ENCODE peak calls at places on chromosome 11, in five cellular contexts. One of them, this sample, is unnamed.

GRCh38 chr11:128620306-128621175 is 33.2 kb upstream of the ETS1 start:
- DNase-seq in T follicular helper cell: no peak
- DNase-seq in effector CD4-positive, alpha-beta T cell: no peak
- DNase-seq in NCI-H2029 treated with DMSO at 0.1 percent for 48 hours: no peak
- DNase-seq in heart right ventricle: no peak
- DNase-seq in this sample: no peak

GRCh38 chr11:20131744-20132666 is 28.3 kb downstream of the DBX1 start:
- DNase-seq in T follicular helper cell: peak; percentile 20
- DNase-seq in effector CD4-positive, alpha-beta T cell: peak; percentile 9
- DNase-seq in NCI-H2029 treated with DMSO at 0.1 percent for 48 hours: no peak
- DNase-seq in heart right ventricle: peak; percentile 51
- DNase-seq in this sample: no peak

GRCh38 chr11:10725114-10725906 is 25.7 kb upstream of the CTR9 start:
- DNase-seq in T follicular helper cell: no peak
- DNase-seq in effector CD4-positive, alpha-beta T cell: no peak
- DNase-seq in NCI-H2029 treated with DMSO at 0.1 percent for 48 hours: no peak
- DNase-seq in heart right ventricle: no peak
- DNase-seq in this sample: peak; percentile 7

GRCh38 chr11:130418756-130419155 is 9.7 kb downstream of the ADAMTS8 start:
- DNase-seq in T follicular helper cell: no peak
- DNase-seq in effector CD4-positive, alpha-beta T cell: no peak
- DNase-seq in NCI-H2029 treated with DMSO at 0.1 percent for 48 hours: no peak
- DNase-seq in heart right ventricle: no peak
- DNase-seq in this sample: no peak

GRCh38 chr11:4030197-4030596 is 64.4 kb upstream of the RRM1 start:
- DNase-seq in T follicular helper cell: no peak
- DNase-seq in effector CD4-positive, alpha-beta T cell: no peak
- DNase-seq in NCI-H2029 treated with DMSO at 0.1 percent for 48 hours: no peak
- DNase-seq in heart right ventricle: no peak
- DNase-seq in this sample: no peak

GRCh38 chr11:75244052-75244814 is 3.7 kb downstream of the TPBGL start:
- DNase-seq in T follicular helper cell: no peak
- DNase-seq in effector CD4-positive, alpha-beta T cell: no peak
- DNase-seq in NCI-H2029 treated with DMSO at 0.1 percent for 48 hours: no peak
- DNase-seq in heart right ventricle: no peak
- DNase-seq in this sample: no peak

GRCh38 chr11:64877390-64878222 is 815 bp downstream of the EHD1 start:
- DNase-seq in T follicular helper cell: no peak
- DNase-seq in effector CD4-positive, alpha-beta T cell: no peak
- DNase-seq in NCI-H2029 treated with DMSO at 0.1 percent for 48 hours: no peak
- DNase-seq in heart right ventricle: no peak
- DNase-seq in this sample: no peak

GRCh38 chr11:47466701-47467250 is 17.8 kb upstream of the RAPSN start:
- DNase-seq in T follicular helper cell: no peak
- DNase-seq in effector CD4-positive, alpha-beta T cell: no peak
- DNase-seq in NCI-H2029 treated with DMSO at 0.1 percent for 48 hours: peak; percentile 65
- DNase-seq in heart right ventricle: peak; percentile 37
- DNase-seq in this sample: peak; percentile 82

GRCh38 chr11:61955416-61956135 is 5.4 kb downstream of the BEST1 start:
- DNase-seq in T follicular helper cell: no peak
- DNase-seq in effector CD4-positive, alpha-beta T cell: no peak
- DNase-seq in NCI-H2029 treated with DMSO at 0.1 percent for 48 hours: no peak
- DNase-seq in heart right ventricle: no peak
- DNase-seq in this sample: peak; percentile 22

GRCh38 chr11:17718015-17718414 is 1.4 kb upstream of the MYOD1 start:
- DNase-seq in T follicular helper cell: no peak
- DNase-seq in effector CD4-positive, alpha-beta T cell: no peak
- DNase-seq in NCI-H2029 treated with DMSO at 0.1 percent for 48 hours: no peak
- DNase-seq in heart right ventricle: no peak
- DNase-seq in this sample: no peak

GRCh38 chr11:33266418-33267215 is 9.4 kb downstream of the HIPK3 start:
- DNase-seq in T follicular helper cell: no peak
- DNase-seq in effector CD4-positive, alpha-beta T cell: no peak
- DNase-seq in NCI-H2029 treated with DMSO at 0.1 percent for 48 hours: no peak
- DNase-seq in heart right ventricle: peak; percentile 30
- DNase-seq in this sample: no peak

GRCh38 chr11:41954034-41954433 is 494.6 kb upstream of the LRRC4C start:
- DNase-seq in T follicular helper cell: no peak
- DNase-seq in effector CD4-positive, alpha-beta T cell: no peak
- DNase-seq in NCI-H2029 treated with DMSO at 0.1 percent for 48 hours: no peak
- DNase-seq in heart right ventricle: no peak
- DNase-seq in this sample: no peak

GRCh38 chr11:119309411-119309810 is 7.5 kb downstream of the MCAM start:
- DNase-seq in T follicular helper cell: no peak
- DNase-seq in effector CD4-positive, alpha-beta T cell: no peak
- DNase-seq in NCI-H2029 treated with DMSO at 0.1 percent for 48 hours: no peak
- DNase-seq in heart right ventricle: no peak
- DNase-seq in this sample: no peak

GRCh38 chr11:107688322-107688918 is 23.4 kb downstream of the SLN start:
- DNase-seq in T follicular helper cell: no peak
- DNase-seq in effector CD4-positive, alpha-beta T cell: no peak
- DNase-seq in NCI-H2029 treated with DMSO at 0.1 percent for 48 hours: no peak
- DNase-seq in heart right ventricle: no peak
- DNase-seq in this sample: no peak

GRCh38 chr11:32386770-32387377 is 48.5 kb downstream of the WT1 start:
- DNase-seq in T follicular helper cell: no peak
- DNase-seq in effector CD4-positive, alpha-beta T cell: no peak
- DNase-seq in NCI-H2029 treated with DMSO at 0.1 percent for 48 hours: no peak
- DNase-seq in heart right ventricle: no peak
- DNase-seq in this sample: no peak

GRCh38 chr11:59668188-59668949 is 468 bp downstream of the PATL1 start:
- DNase-seq in T follicular helper cell: peak; percentile 47
- DNase-seq in effector CD4-positive, alpha-beta T cell: peak; percentile 53
- DNase-seq in NCI-H2029 treated with DMSO at 0.1 percent for 48 hours: no peak
- DNase-seq in heart right ventricle: peak; percentile 36
- DNase-seq in this sample: no peak

GRCh38 chr11:9639099-9639498 is 24.8 kb upstream of the SWAP70 start:
- DNase-seq in T follicular helper cell: no peak
- DNase-seq in effector CD4-positive, alpha-beta T cell: no peak
- DNase-seq in NCI-H2029 treated with DMSO at 0.1 percent for 48 hours: no peak
- DNase-seq in heart right ventricle: peak; percentile 60
- DNase-seq in this sample: no peak

GRCh38 chr11:124108158-124108557 is 7.1 kb upstream of the VWA5A start:
- DNase-seq in T follicular helper cell: no peak
- DNase-seq in effector CD4-positive, alpha-beta T cell: no peak
- DNase-seq in NCI-H2029 treated with DMSO at 0.1 percent for 48 hours: no peak
- DNase-seq in heart right ventricle: no peak
- DNase-seq in this sample: no peak

GRCh38 chr11:45210846-45211245 is 64.4 kb downstream of the PRDM11 start:
- DNase-seq in T follicular helper cell: no peak
- DNase-seq in effector CD4-positive, alpha-beta T cell: no peak
- DNase-seq in NCI-H2029 treated with DMSO at 0.1 percent for 48 hours: peak; percentile 41
- DNase-seq in heart right ventricle: no peak
- DNase-seq in this sample: no peak

GRCh38 chr11:63769719-63770443 is 1.3 kb upstream of the ZFTA start:
- DNase-seq in T follicular helper cell: no peak
- DNase-seq in effector CD4-positive, alpha-beta T cell: no peak
- DNase-seq in NCI-H2029 treated with DMSO at 0.1 percent for 48 hours: no peak
- DNase-seq in heart right ventricle: peak; percentile 13
- DNase-seq in this sample: peak; percentile 26

GRCh38 chr11:46594383-46594718 is 528 bp upstream of the AMBRA1 start:
- DNase-seq in T follicular helper cell: no peak
- DNase-seq in effector CD4-positive, alpha-beta T cell: no peak
- DNase-seq in NCI-H2029 treated with DMSO at 0.1 percent for 48 hours: no peak
- DNase-seq in heart right ventricle: no peak
- DNase-seq in this sample: no peak

GRCh38 chr11:2583605-2583958 is 116.2 kb downstream of the KCNQ1OT1 start:
- DNase-seq in T follicular helper cell: no peak
- DNase-seq in effector CD4-positive, alpha-beta T cell: peak; percentile 1
- DNase-seq in NCI-H2029 treated with DMSO at 0.1 percent for 48 hours: no peak
- DNase-seq in heart right ventricle: no peak
- DNase-seq in this sample: no peak

GRCh38 chr11:20374746-20375305 is 11.3 kb downstream of the HTATIP2 start:
- DNase-seq in T follicular helper cell: no peak
- DNase-seq in effector CD4-positive, alpha-beta T cell: no peak
- DNase-seq in NCI-H2029 treated with DMSO at 0.1 percent for 48 hours: no peak
- DNase-seq in heart right ventricle: no peak
- DNase-seq in this sample: no peak

GRCh38 chr11:70614034-70614681 is 215.8 kb downstream of the CTTN start:
- DNase-seq in T follicular helper cell: no peak
- DNase-seq in effector CD4-positive, alpha-beta T cell: no peak
- DNase-seq in NCI-H2029 treated with DMSO at 0.1 percent for 48 hours: no peak
- DNase-seq in heart right ventricle: no peak
- DNase-seq in this sample: no peak

This sample was measured in DMS79.